ENCODE peak calls at places on chromosomes 12 and 14, in nine cellular contexts. W is activated T-helper 17 cell treated with anti-CD3 and anti-CD28 coated beads, Interleukin-2, amount 50 U/mL, for 72 hours; G is activated T-cell treated with anti-CD3 and anti-CD28 coated beads, Interleukin-2, amount 50 U/mL, for 72 hours; D is right lobe of liver; F is body of pancreas; Z is left lung; V is activated B cell treated with CpG ODN at 0.5 μM for 24 hours; B is activated CD4-positive, alpha-beta T cell treated with anti-CD3 and anti-CD28 coated beads for 36 hours; R is A549. O is an unnamed sample.

GRCh38 chr12:114481200-114481535 is 75.2 kb upstream of the TBX5 start:
- ATAC-seq in W (no peak), G (no peak), D (peak), F (no peak), Z (no peak), V (no peak), B (no peak), R (peak), O (no peak)

GRCh38 chr14:58668848-58669480 is 31.2 kb downstream of the DACT1 start:
- ATAC-seq in W (no peak), G (no peak), D (no peak), F (no peak), Z (no peak), V (no peak), B (no peak), R (no peak), O (no peak)

GRCh38 chr12:20629414-20630156 is 65.5 kb upstream of the SLCO1C1 start:
- ATAC-seq in W (no peak), G (no peak), D (peak), F (peak), Z (peak), V (no peak), B (no peak), R (peak), O (no peak)

GRCh38 chr12:80766897-80767296 is 50.2 kb downstream of the MYF5 start:
- ATAC-seq in W (no peak), G (no peak), D (no peak), F (no peak), Z (no peak), V (no peak), B (no peak), R (no peak), O (no peak)

GRCh38 chr12:110649341-110649847 is 35.5 kb downstream of the TCTN1 start:
- ATAC-seq in W (no peak), G (no peak), D (no peak), F (no peak), Z (no peak), V (peak), B (no peak), R (no peak), O (peak)

GRCh38 chr12:84689638-84690037 is 223.0 kb downstream of the SLC6A15 start:
- ATAC-seq in W (no peak), G (no peak), D (no peak), F (no peak), Z (no peak), V (no peak), B (no peak), R (no peak), O (no peak)

GRCh38 chr14:36028218-36028617 is 148.3 kb downstream of the PTCSC3 start:
- ATAC-seq in W (no peak), G (no peak), D (no peak), F (no peak), Z (no peak), V (no peak), B (peak), R (no peak), O (no peak)

GRCh38 chr12:113207621-113208040 is 13.6 kb upstream of the TPCN1 start:
- ATAC-seq in W (no peak), G (peak), D (peak), F (no peak), Z (no peak), V (no peak), B (peak), R (no peak), O (no peak)

GRCh38 chr12:116712458-116713303 is 25.2 kb downstream of the SPRING1 start:
- ATAC-seq in W (no peak), G (no peak), D (no peak), F (peak), Z (no peak), V (no peak), B (no peak), R (no peak), O (no peak)

GRCh38 chr14:61570188-61570960 is 124.9 kb upstream of the HIF1A start:
- ATAC-seq in W (peak), G (peak), D (no peak), F (no peak), Z (peak), V (no peak), B (no peak), R (no peak), O (no peak)

GRCh38 chr14:74549588-74549987 is 56.0 kb downstream of the ISCA2 start:
- ATAC-seq in W (peak), G (no peak), D (no peak), F (no peak), Z (peak), V (no peak), B (no peak), R (peak), O (no peak)

GRCh38 chr12:442235-442884 is 17.4 kb upstream of the B4GALNT3 start:
- ATAC-seq in W (no peak), G (no peak), D (peak), F (peak), Z (peak), V (no peak), B (no peak), R (peak), O (no peak)

GRCh38 chr12:79250955-79251354 is 386.4 kb downstream of the SYT1 start:
- ATAC-seq in W (no peak), G (no peak), D (no peak), F (no peak), Z (no peak), V (no peak), B (no peak), R (no peak), O (no peak)

GRCh38 chr12:12539411-12539810 is 23.3 kb downstream of the DUSP16 start:
- ATAC-seq in W (no peak), G (no peak), D (no peak), F (no peak), Z (peak), V (no peak), B (no peak), R (peak), O (no peak)

GRCh38 chr12:95918194-95918993 is 24.0 kb downstream of the CCDC38 start:
- ATAC-seq in W (peak), G (peak), D (peak), F (peak), Z (peak), V (peak), B (peak), R (peak), O (peak)

GRCh38 chr12:25806271-25806670 is 152.2 kb upstream of the RASSF8 start:
- ATAC-seq in W (peak), G (peak), D (no peak), F (no peak), Z (no peak), V (no peak), B (peak), R (no peak), O (no peak)

GRCh38 chr14:70086685-70087379 is 101.9 kb downstream of the SLC8A3 start:
- ATAC-seq in W (no peak), G (no peak), D (peak), F (no peak), Z (peak), V (no peak), B (no peak), R (peak), O (no peak)

GRCh38 chr12:62438098-62438692 is 28.4 kb upstream of the MON2 start:
- ATAC-seq in W (no peak), G (no peak), D (peak), F (peak), Z (peak), V (no peak), B (no peak), R (peak), O (no peak)

GRCh38 chr12:31929140-31929526 is 30.1 kb upstream of the RESF1 start:
- ATAC-seq in W (peak), G (peak), D (no peak), F (no peak), Z (no peak), V (peak), B (peak), R (no peak), O (no peak)

GRCh38 chr12:116282371-116283286 is 5.1 kb upstream of the MED13L start:
- ATAC-seq in W (peak), G (peak), D (no peak), F (no peak), Z (no peak), V (no peak), B (peak), R (no peak), O (no peak)

GRCh38 chr14:68945585-68946289 is 33.4 kb downstream of the ACTN1 start:
- ATAC-seq in W (peak), G (peak), D (peak), F (no peak), Z (peak), V (no peak), B (peak), R (no peak), O (no peak)

GRCh38 chr14:95255487-95255886 is 64.2 kb downstream of the CLMN start:
- ATAC-seq in W (no peak), G (no peak), D (peak), F (peak), Z (peak), V (no peak), B (no peak), R (peak), O (no peak)

GRCh38 chr12:32589165-32589891 is 89.8 kb upstream of the DNM1L start:
- ATAC-seq in W (peak), G (peak), D (peak), F (no peak), Z (peak), V (no peak), B (peak), R (no peak), O (no peak)

GRCh38 chr12:68319988-68320623 is 12.1 kb downstream of the MDM1 start:
- ATAC-seq in W (no peak), G (no peak), D (peak), F (peak), Z (peak), V (no peak), B (no peak), R (no peak), O (no peak)

GRCh38 chr14:50389668-50390441 is 6.8 kb downstream of the CDKL1 start:
- ATAC-seq in W (no peak), G (no peak), D (peak), F (peak), Z (no peak), V (no peak), B (no peak), R (peak), O (no peak)

GRCh38 chr12:123271182-123271491 is 519 bp downstream of the CDK2AP1 start:
- ATAC-seq in W (peak), G (peak), D (peak), F (peak), Z (peak), V (peak), B (peak), R (peak), O (peak)

GRCh38 chr12:15856097-15856982 is 25.8 kb upstream of the STRAP start:
- ATAC-seq in W (peak), G (no peak), D (peak), F (peak), Z (peak), V (peak), B (no peak), R (peak), O (peak)

GRCh38 chr14:65128096-65128495 is 25.8 kb upstream of the MAX start:
- ATAC-seq in W (no peak), G (no peak), D (no peak), F (no peak), Z (no peak), V (no peak), B (no peak), R (no peak), O (no peak)

GRCh38 chr14:76812093-76812421 is 625 bp downstream of the ANGEL1 start:
- ATAC-seq in W (peak), G (peak), D (peak), F (peak), Z (peak), V (no peak), B (no peak), R (peak), O (no peak)

GRCh38 chr12:5276327-5276880 is 155.5 kb upstream of the NTF3 start:
- ATAC-seq in W (no peak), G (no peak), D (no peak), F (no peak), Z (no peak), V (no peak), B (no peak), R (no peak), O (no peak)

GRCh38 chr14:92546347-92547053 is 32.9 kb downstream of the RIN3 start:
- ATAC-seq in W (no peak), G (no peak), D (peak), F (no peak), Z (no peak), V (no peak), B (no peak), R (peak), O (no peak)

GRCh38 chr12:1670815-1671268 is 20.0 kb upstream of the ADIPOR2 start:
- ATAC-seq in W (no peak), G (no peak), D (no peak), F (no peak), Z (peak), V (no peak), B (no peak), R (no peak), O (no peak)

GRCh38 chr14:26765768-26766550 is 168.1 kb upstream of the NOVA1 start:
- ATAC-seq in W (no peak), G (no peak), D (peak), F (peak), Z (peak), V (no peak), B (no peak), R (peak), O (no peak)

GRCh38 chr12:117685115-117685926 is 283.5 kb downstream of the KSR2 start:
- ATAC-seq in W (no peak), G (no peak), D (peak), F (peak), Z (peak), V (no peak), B (no peak), R (peak), O (no peak)

GRCh38 chr12:52147983-52148540 is 43.8 kb downstream of the KRT80 start:
- ATAC-seq in W (no peak), G (no peak), D (no peak), F (no peak), Z (no peak), V (no peak), B (no peak), R (peak), O (no peak)